ENCODE peak calls at places on chromosomes 2 and 18, in five cellular contexts. B is hypothalamus, D is KG1, I is HS-27A, O is T47D. Z is an unnamed sample.

GRCh38 chr2:9820020-9820973 is 23.0 kb upstream of the TAF1B start:
- DNase-seq in I (no peak), D (no peak), B (no peak), O (no peak), Z (no peak)

GRCh38 chr2:163171786-163172549 is 333.4 kb upstream of the KCNH7 start:
- DNase-seq in B (no peak), D (no peak), I (no peak), O (no peak), Z (no peak)

GRCh38 chr2:179541586-179541985 is 277.0 kb upstream of the SESTD1 start:
- DNase-seq in D (no peak), O (no peak), B (no peak), I (no peak), Z (no peak)

GRCh38 chr2:163808406-163808805 is 72.6 kb upstream of the FIGN start:
- DNase-seq in O (no peak), I (no peak), B (no peak), D (no peak), Z (no peak)

GRCh38 chr2:130387071-130387400 is 31.2 kb downstream of the PTPN18 start:
- DNase-seq in O (no peak), D (no peak), I (no peak), B (no peak), Z (no peak)

GRCh38 chr2:31577143-31577542 is 3.6 kb downstream of the SRD5A2 start:
- DNase-seq in I (no peak), O (no peak), B (no peak), D (no peak), Z (no peak)

GRCh38 chr18:24726727-24727539 is 266.5 kb downstream of the HRH4 start:
- DNase-seq in O (peak), D (peak), B (peak), I (peak), Z (peak)

GRCh38 chr2:215540646-215541045 is 104.8 kb upstream of the FN1 start:
- DNase-seq in O (no peak), I (no peak), D (no peak), B (no peak), Z (no peak)

GRCh38 chr2:98084151-98084868 is 2.7 kb upstream of the VWA3B start:
- DNase-seq in B (no peak), D (no peak), O (no peak), I (no peak), Z (no peak)

GRCh38 chr2:240435955-240436625 is 627 bp downstream of the GPC1 start:
- DNase-seq in O (no peak), B (no peak), I (no peak), D (no peak), Z (no peak)

GRCh38 chr2:109448946-109449788 is 164.6 kb downstream of the SEPTIN10 start:
- DNase-seq in O (peak), B (no peak), D (no peak), I (no peak), Z (no peak)

GRCh38 chr2:1618191-1618961 is 125.9 kb downstream of the PXDN start:
- DNase-seq in O (no peak), D (no peak), I (no peak), B (no peak), Z (no peak)

GRCh38 chr2:96537066-96537733 is 648 bp downstream of the ARID5A start:
- DNase-seq in D (peak), O (no peak), B (peak), I (no peak), Z (peak)

Z was measured in GDM1.